ENCODE peak calls at places on chromosomes 3 and 15, in five cellular contexts. V is mucosa of gallbladder; D is astrocyte of the spinal cord; Z is stimulated activated naive CD8-positive, alpha-beta T cell treated with anti-CD3 and anti-CD28 coated beads, Interleukin-15, Interleukin-2, amounts not matched to agents 100 U/mL and 50 U/mL, for 24 hours; T is T-helper 2 cell. C is an unnamed sample.
A peak's percentile ranks its signal among the peaks of the same experiment; 100 is the strongest.

GRCh38 chr3:153173758-153174516 is 11.9 kb downstream of the RAP2B start:
- DNase-seq in V (no peak), D (peak; percentile 24), Z (no peak), T (no peak), C (peak; percentile 49)

GRCh38 chr3:29822051-29822450 is 541.2 kb downstream of the RBMS3 start:
- DNase-seq in V (no peak), D (peak; percentile 69), Z (no peak), T (peak; percentile 12), C (peak; percentile 22)

GRCh38 chr15:58434334-58434888 is 2.6 kb downstream of the LIPC start:
- DNase-seq in V (peak; percentile 8), D (no peak), Z (no peak), T (no peak), C (no peak)

GRCh38 chr3:35965908-35966307 is 326.6 kb downstream of the ARPP21 start:
- DNase-seq in V (no peak), D (peak; percentile 55), Z (no peak), T (no peak), C (peak; percentile 35)

GRCh38 chr3:172156309-172156998 is 117.1 kb downstream of the FNDC3B start:
- DNase-seq in V (peak; percentile 50), D (no peak), Z (no peak), T (no peak), C (no peak)

GRCh38 chr3:63576826-63577225 is 75.6 kb upstream of the SNTN start:
- DNase-seq in V (peak; percentile 27), D (no peak), Z (no peak), T (no peak), C (no peak)

GRCh38 chr15:20345401-20345958 is 196.1 kb downstream of the GOLGA6L6 start:
- DNase-seq in V (no peak), D (no peak), Z (no peak), T (no peak), C (no peak)

GRCh38 chr15:48360841-48361240 is 29.6 kb downstream of the DUT start:
- DNase-seq in V (no peak), D (peak; percentile 47), Z (no peak), T (no peak), C (peak; percentile 76)

GRCh38 chr15:93900476-93901400 is 330.6 kb upstream of the MCTP2 start:
- DNase-seq in V (no peak), D (no peak), Z (no peak), T (no peak), C (peak; percentile 4)

GRCh38 chr15:72229076-72229946 is 1.7 kb downstream of the PKM start:
- DNase-seq in V (no peak), D (no peak), Z (peak; percentile 41), T (peak; percentile 67), C (no peak)

GRCh38 chr3:55486857-55487375 is at the start of gene WNT5A:
- DNase-seq in V (no peak), D (peak; percentile 53), Z (peak; percentile 9), T (peak; percentile 25), C (peak; percentile 72)

GRCh38 chr3:61615643-61616042 is 54.3 kb downstream of the PTPRG start:
- DNase-seq in V (no peak), D (no peak), Z (no peak), T (no peak), C (no peak)